ENCODE peak calls at places on chromosome 22, in eight cellular contexts. H is tibial nerve, F is suprapubic skin, I is K562, A is transverse colon, D is ovary, R is HepG2, P is A549. N is an unnamed sample. For H3K4me1, the result is how much of the 10 kb centered on the place peaks cover.

GRCh38 chr22:39212721-39213376 is 31.9 kb downstream of the PDGFB start:
- DNase-seq in H (no peak), F (peak), I (peak), A (no peak), D (no peak), R (peak), P (peak), N (peak)

GRCh38 chr22:47357493-47357892 is 595.0 kb downstream of the TBC1D22A start:
- DNase-seq in H (no peak), F (no peak), I (no peak), A (no peak), D (no peak), R (no peak), P (no peak), N (no peak)

GRCh38 chr22:37735054-37735453 is 38.2 kb downstream of the TRIOBP start:
- DNase-seq in H (peak), F (no peak), I (peak), A (no peak), D (peak), R (peak), P (peak), N (peak)

GRCh38 chr22:18079706-18080230 is 2.0 kb downstream of the PEX26 start:
- DNase-seq in H (no peak), F (no peak), I (no peak), A (no peak), D (no peak), R (no peak), P (no peak), N (no peak)

GRCh38 chr22:21942407-21942895 is 10.2 kb downstream of the PPM1F start:
- DNase-seq in H (peak), F (peak), I (no peak), A (peak), D (peak), R (no peak), P (peak), N (peak)

GRCh38 chr22:29344137-29344536 is 28.6 kb upstream of the RASL10A start:
- DNase-seq in H (no peak), F (no peak), I (no peak), A (peak), D (no peak), R (peak), P (peak), N (peak)

GRCh38 chr22:33757443-33758124 is 162.7 kb downstream of the LARGE1 start:
- DNase-seq in H (no peak), F (no peak), I (no peak), A (no peak), D (peak), R (peak), P (no peak), N (no peak)

GRCh38 chr22:38284042-38284402 is 11.2 kb upstream of the TMEM184B start:
- DNase-seq in H (peak), F (no peak), I (no peak), A (no peak), D (no peak), R (peak), P (no peak), N (peak)

GRCh38 chr22:21447694-21448402 is 19.3 kb upstream of the TMEM191C start:
- DNase-seq in H (no peak), F (peak), I (peak), A (no peak), D (no peak), R (no peak), P (no peak), N (peak)

GRCh38 chr22:42305967-42306366 is 35.5 kb upstream of the TCF20 start:
- DNase-seq in H (no peak), F (no peak), I (no peak), A (no peak), D (no peak), R (no peak), P (no peak), N (no peak)

GRCh38 chr22:38704568-38705234 is 1.0 kb upstream of the GTPBP1 start:
- DNase-seq in H (no peak), F (no peak), I (no peak), A (no peak), D (no peak), R (peak), P (no peak), N (no peak)

GRCh38 chr22:30435674-30436126 is 10.1 kb downstream of the MTFP1 start:
- DNase-seq in H (no peak), F (no peak), I (peak), A (peak), D (no peak), R (no peak), P (no peak), N (no peak)

GRCh38 chr22:39268645-39269044 is 23.9 kb upstream of the PDGFB start:
- DNase-seq in H (no peak), F (no peak), I (no peak), A (no peak), D (no peak), R (no peak), P (no peak), N (no peak)

GRCh38 chr22:22576244-22576988 is 17.4 kb upstream of the PRAME start:
- DNase-seq in H (peak), F (no peak), I (peak), A (peak), D (no peak), R (peak), P (peak), N (no peak)

GRCh38 chr22:31093956-31094622 is 13.0 kb downstream of the SMTN start:
- DNase-seq in H (no peak), F (no peak), I (no peak), A (peak), D (peak), R (no peak), P (no peak), N (peak)

GRCh38 chr22:38490915-38491314 is 15.2 kb downstream of the DDX17 start:
- DNase-seq in H (peak), F (no peak), I (no peak), A (peak), D (peak), R (peak), P (no peak), N (peak)

GRCh38 chr22:22446527-22446926 is 62.0 kb downstream of the ZNF280B start:
- DNase-seq in H (no peak), F (no peak), I (peak), A (no peak), D (no peak), R (no peak), P (no peak), N (no peak)

GRCh38 chr22:37675930-37676571 is 615 bp downstream of the LGALS1 start:
- DNase-seq in H (no peak), F (no peak), I (no peak), A (peak), D (peak), R (no peak), P (no peak), N (peak)

GRCh38 chr22:19430890-19431541 is 517 bp downstream of the HIRA start:
- DNase-seq in H (no peak), F (peak), I (no peak), A (peak), D (peak), R (peak), P (peak), N (no peak)

GRCh38 chr22:37920131-37920530 is 14.0 kb downstream of the MICALL1 start:
- DNase-seq in H (no peak), F (no peak), I (no peak), A (no peak), D (no peak), R (no peak), P (no peak), N (no peak)

GRCh38 chr22:48396091-48396784 is 1431.4 kb downstream of the BRD1 start:
- DNase-seq in H (no peak), F (no peak), I (no peak), A (no peak), D (no peak), R (no peak), P (no peak), N (no peak)

GRCh38 chr22:47042116-47042825 is 279.8 kb downstream of the TBC1D22A start:
- DNase-seq in H (no peak), F (no peak), I (no peak), A (no peak), D (no peak), R (no peak), P (no peak), N (no peak)

GRCh38 chr22:37630839-37631435 is 8.5 kb upstream of the SH3BP1 start:
- DNase-seq in H (no peak), F (peak), I (peak), A (no peak), D (no peak), R (peak), P (no peak), N (peak)

GRCh38 chr22:22670076-22670795 is 25.8 kb downstream of the GGTLC2 start:
- DNase-seq in H (no peak), F (no peak), I (no peak), A (no peak), D (no peak), R (no peak), P (no peak), N (no peak)

GRCh38 chr22:38081941-38082828 is 1.8 kb downstream of the SLC16A8 start:
- DNase-seq in H (no peak), F (peak), I (no peak), A (no peak), D (peak), R (no peak), P (no peak), N (no peak)

GRCh38 chr22:38419121-38419863 is 35.7 kb downstream of the KCNJ4 start:
- DNase-seq in H (no peak), F (no peak), I (no peak), A (no peak), D (no peak), R (no peak), P (no peak), N (no peak)

GRCh38 chr22:46929046-46929688 is 166.7 kb downstream of the TBC1D22A start:
- DNase-seq in H (no peak), F (no peak), I (no peak), A (no peak), D (no peak), R (no peak), P (no peak), N (no peak)

GRCh38 chr22:40094449-40094848 is 83.3 kb upstream of the TNRC6B start:
- DNase-seq in H (no peak), F (no peak), I (no peak), A (no peak), D (no peak), R (no peak), P (no peak), N (no peak)

GRCh38 chr22:18970180-18970947 is 34.3 kb upstream of the PRODH start:
- DNase-seq in H (no peak), F (no peak), I (peak), A (no peak), D (no peak), R (no peak), P (peak), N (no peak)

GRCh38 chr22:19639610-19640135 is 74.6 kb upstream of the SEPTIN5 start:
- DNase-seq in H (no peak), F (no peak), I (no peak), A (no peak), D (no peak), R (no peak), P (no peak), N (no peak)

GRCh38 chr22:50303515-50303847 is 4.0 kb downstream of the PLXNB2 start:
- DNase-seq in H (no peak), F (no peak), I (no peak), A (no peak), D (no peak), R (no peak), P (no peak), N (no peak)

GRCh38 chr22:50303848-50304527 is 3.5 kb downstream of the PLXNB2 start:
- DNase-seq in H (no peak), F (no peak), I (peak), A (peak), D (no peak), R (peak), P (no peak), N (peak)

GRCh38 chr22:50305658-50306566 is 1.5 kb downstream of the PLXNB2 start:
- DNase-seq in H (peak), F (peak), I (peak), A (peak), D (peak), R (no peak), P (peak), N (peak)

GRCh38 chr22:50302564-50302963 is 4.9 kb downstream of the PLXNB2 start:
- DNase-seq in H (no peak), F (no peak), I (no peak), A (no peak), D (no peak), R (no peak), P (no peak), N (no peak)

DNA sequence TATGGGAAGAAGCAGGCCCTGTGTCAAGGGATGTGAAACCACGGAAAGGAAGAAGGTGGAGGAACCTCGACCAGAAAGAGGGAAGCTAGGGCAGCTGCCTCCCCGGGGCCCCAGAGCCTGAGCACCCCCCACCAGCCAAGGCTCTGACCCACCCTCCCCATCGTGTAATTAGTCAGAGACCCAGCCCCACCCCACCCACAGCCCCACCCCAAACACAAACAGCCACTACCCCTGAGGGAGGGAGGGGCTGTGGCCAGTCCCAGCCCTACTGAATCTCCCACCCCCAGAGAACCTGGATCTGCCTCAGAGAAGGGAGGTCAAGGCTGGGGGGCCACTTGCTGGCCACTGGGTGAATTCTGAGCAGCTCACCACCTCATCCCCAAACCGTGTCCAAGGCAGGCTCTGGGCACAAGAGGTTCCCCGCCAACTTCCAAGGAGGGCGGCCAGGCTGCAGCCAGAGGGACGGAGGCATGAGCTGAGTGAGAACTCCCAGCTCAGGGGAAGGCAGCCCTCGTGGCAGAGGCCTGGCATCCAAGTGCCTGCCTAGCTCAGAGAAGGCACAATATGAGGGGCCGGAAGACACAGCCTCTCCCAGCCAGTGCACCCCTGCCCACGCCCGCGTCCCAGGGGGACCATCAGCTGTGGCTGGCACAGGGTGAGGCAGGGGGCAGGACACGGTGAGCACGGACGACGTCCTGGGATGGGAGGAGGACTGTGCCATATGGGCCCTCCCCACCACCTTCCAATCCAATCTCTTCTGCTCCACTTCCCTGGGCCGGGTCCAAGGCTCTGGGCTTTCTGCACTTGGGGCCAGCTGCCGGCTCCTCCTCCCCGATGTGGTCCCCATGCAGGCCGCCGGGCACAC is 2.7 kb downstream of the PLXNB2 start:
- DNase-seq in H (no peak), F (no peak), I (peak), A (peak), D (peak), R (no peak), P (no peak), N (peak)
- H3K4me1 ChIP-seq in H (under half), F (half or more), I (under half), A (half or more), D (half or more), R (half or more), P (half or more), N (under half)

DNA sequence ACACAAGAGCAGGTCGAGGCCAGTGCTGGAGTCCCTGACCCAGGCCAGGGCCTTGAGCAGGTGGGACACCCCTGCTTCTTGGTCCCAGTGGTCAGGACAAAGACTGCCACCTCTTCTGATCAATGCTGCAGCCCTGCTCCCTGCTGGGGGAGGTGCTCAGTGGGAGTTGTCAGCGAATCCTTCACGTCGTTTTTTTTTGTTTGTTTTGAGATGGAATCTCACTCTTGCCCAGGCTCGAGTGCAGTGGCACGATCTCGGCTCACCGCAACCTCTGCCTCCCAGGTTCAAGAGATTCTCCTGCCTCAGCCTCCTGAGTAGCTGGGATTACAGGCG is 34.7 kb downstream of the NUP50 start:
- DNase-seq in H (no peak), F (no peak), I (no peak), A (no peak), D (no peak), R (no peak), P (no peak), N (no peak)
- TF ChIP-seq EP300 in H (no peak), F (no peak), I (no peak), A (no peak), D (no peak), R (no peak), P (no peak), N (no peak)

GRCh38 chr22:36331306-36331911 is 56.4 kb downstream of the MYH9 start:
- DNase-seq in H (peak), F (no peak), I (peak), A (peak), D (peak), R (peak), P (peak), N (peak)

GRCh38 chr22:36334081-36334831 is 53.5 kb downstream of the MYH9 start:
- DNase-seq in H (no peak), F (no peak), I (peak), A (peak), D (no peak), R (no peak), P (no peak), N (peak)

GRCh38 chr22:36333632-36334031 is 54.1 kb downstream of the MYH9 start:
- DNase-seq in H (no peak), F (no peak), I (no peak), A (no peak), D (no peak), R (no peak), P (no peak), N (no peak)

GRCh38 chr22:36331912-36332622 is 55.7 kb downstream of the MYH9 start:
- DNase-seq in H (peak), F (no peak), I (no peak), A (peak), D (peak), R (no peak), P (peak), N (peak)

GRCh38 chr22:36332623-36333331 is 55.0 kb downstream of the MYH9 start:
- DNase-seq in H (no peak), F (no peak), I (no peak), A (peak), D (no peak), R (no peak), P (no peak), N (no peak)
- H3K4me1 ChIP-seq in H (under half), F (half or more), I (half or more), A (half or more), D (under half), R (half or more), P (half or more), N (half or more)

GRCh38 chr22:32625985-32626384 is 151.4 kb downstream of the FBXO7 start:
- DNase-seq in H (no peak), F (no peak), I (no peak), A (no peak), D (no peak), R (no peak), P (no peak), N (no peak)
- TF ChIP-seq EP300 in H (no peak), F (no peak), I (no peak), A (no peak), D (no peak), R (no peak), P (no peak), N (no peak)

GRCh38 chr22:50305393-50305657 is 2.1 kb downstream of the PLXNB2 start:
- DNase-seq in H (no peak), F (no peak), I (no peak), A (no peak), D (no peak), R (no peak), P (no peak), N (no peak)
- H3K4me1 ChIP-seq in H (under half), F (half or more), I (under half), A (half or more), D (half or more), R (half or more), P (half or more), N (under half)

GRCh38 chr22:28029962-28030361 is 110.9 kb upstream of the PITPNB start:
- DNase-seq in H (no peak), F (no peak), I (no peak), A (no peak), D (no peak), R (no peak), P (no peak), N (no peak)

GRCh38 chr22:28032896-28033295 is 113.8 kb upstream of the PITPNB start:
- DNase-seq in H (no peak), F (no peak), I (no peak), A (no peak), D (no peak), R (no peak), P (no peak), N (no peak)

GRCh38 chr22:28031383-28031922 is 112.4 kb upstream of the PITPNB start:
- DNase-seq in H (no peak), F (no peak), I (no peak), A (no peak), D (no peak), R (no peak), P (no peak), N (no peak)

GRCh38 chr22:28029201-28029948 is 110.3 kb upstream of the PITPNB start:
- DNase-seq in H (no peak), F (peak), I (no peak), A (peak), D (no peak), R (no peak), P (no peak), N (no peak)

GRCh38 chr22:28030442-28030841 is 111.4 kb upstream of the PITPNB start:
- DNase-seq in H (no peak), F (no peak), I (no peak), A (no peak), D (no peak), R (no peak), P (no peak), N (no peak)
- TF ChIP-seq EP300 in H (no peak), F (no peak), I (no peak), A (no peak), D (no peak), R (no peak), P (no peak), N (no peak)

GRCh38 chr22:25749420-25750169 is 7.6 kb downstream of the MYO18B start:
- DNase-seq in H (no peak), F (no peak), I (no peak), A (no peak), D (no peak), R (no peak), P (no peak), N (no peak)
- H3K4me1 ChIP-seq in H (under half), F (under half), I (half or more), A (under half), D (under half), R (under half), P (under half), N (under half)

DNA sequence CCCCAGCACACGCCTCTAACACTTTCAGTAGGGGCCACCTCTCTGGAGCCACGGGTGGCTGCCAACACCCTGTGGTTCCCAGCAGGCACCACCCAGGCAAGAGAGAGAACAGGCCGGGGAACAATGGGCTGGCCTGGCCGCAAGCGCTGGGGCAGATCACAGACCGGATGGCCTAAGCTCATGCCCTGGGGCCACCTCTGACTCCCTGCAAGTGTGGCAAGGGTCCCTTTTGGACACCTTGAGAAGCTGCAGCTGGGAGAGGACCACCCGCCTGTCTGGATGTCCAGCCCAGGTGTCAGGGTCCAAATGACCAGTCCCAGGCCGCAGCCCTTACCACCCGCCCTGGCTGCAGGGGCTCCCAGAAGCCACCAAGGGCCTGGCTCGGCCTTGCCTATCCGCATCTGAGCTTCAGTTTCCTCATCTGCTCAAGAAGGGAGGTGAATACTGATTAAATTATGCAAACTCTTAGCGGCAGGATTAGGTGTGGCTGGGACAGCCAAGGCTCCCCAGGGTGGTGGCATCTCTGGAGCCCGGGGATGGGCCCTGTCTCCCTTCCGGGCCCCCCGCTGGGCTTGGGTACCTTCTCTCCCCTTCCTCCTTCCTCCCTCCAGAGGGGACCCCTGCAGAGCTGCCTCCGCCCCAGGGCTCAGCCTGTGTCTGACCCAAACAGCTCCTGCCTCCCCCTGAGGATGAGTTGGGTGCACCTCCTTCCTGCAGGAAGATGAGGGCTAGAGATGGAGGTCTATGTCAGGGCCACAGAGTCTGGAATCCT is 785 bp upstream of the SUSD2 start:
- DNase-seq in H (no peak), F (no peak), I (no peak), A (no peak), D (no peak), R (no peak), P (no peak), N (no peak)
- TF ChIP-seq EP300 in H (no peak), F (no peak), I (no peak), A (no peak), D (no peak), R (no peak), P (no peak), N (no peak)

N was measured in sigmoid colon.